ENCODE peak calls at places on chromosome 12, in seven cellular contexts. C, G, J, N, X, O and L are unnamed samples.

GRCh38 chr12:12724421-12725085 is 7.4 kb downstream of the CDKN1B start:
- DNase-seq in N (no peak), G (no peak), X (no peak), O (peak; percentile 32), J (no peak), C (peak; percentile 10), L (no peak)

GRCh38 chr12:32944195-32944594 is 47.6 kb upstream of the PKP2 start:
- DNase-seq in G (no peak), C (no peak), X (no peak), O (no peak), J (no peak), N (no peak), L (no peak)

GRCh38 chr12:7450667-7451066 is 6.7 kb upstream of the CD163L1 start:
- DNase-seq in J (no peak), G (no peak), X (no peak), N (no peak), C (no peak), O (no peak), L (no peak)

GRCh38 chr12:8698830-8699330 is 1.1 kb downstream of the RIMKLB start:
- DNase-seq in N (no peak), J (peak; percentile 28), X (peak; percentile 39), G (no peak), O (no peak), C (no peak), L (no peak)

GRCh38 chr12:4272014-4272975 is 1.3 kb upstream of the CCND2 start:
- DNase-seq in N (peak; percentile 81), J (no peak), X (no peak), O (peak; percentile 94), C (peak; percentile 75), G (peak; percentile 68), L (peak; percentile 73)

GRCh38 chr12:91133871-91134270 is 22.6 kb upstream of the LUM start:
- DNase-seq in O (no peak), X (peak; percentile 92), G (no peak), J (peak; percentile 60), N (no peak), C (no peak), L (no peak)

GRCh38 chr12:29578731-29579130 is 81.2 kb upstream of the OVCH1 start:
- DNase-seq in G (no peak), X (peak; percentile 6), J (peak; percentile 24), N (no peak), O (no peak), C (no peak), L (no peak)

GRCh38 chr12:84079621-84080020 is 833.0 kb downstream of the SLC6A15 start:
- DNase-seq in J (peak; percentile 36), C (no peak), N (no peak), X (peak; percentile 46), O (no peak), G (no peak), L (no peak)

GRCh38 chr12:6547987-6548386 is 7.9 kb downstream of the IFFO1 start:
- DNase-seq in C (no peak), G (no peak), O (no peak), N (no peak), X (peak; percentile 90), J (no peak), L (peak; percentile 69)

GRCh38 chr12:40156031-40156764 is 50.3 kb upstream of the SLC2A13 start:
- DNase-seq in N (no peak), X (no peak), O (no peak), C (no peak), J (no peak), G (no peak), L (no peak)

GRCh38 chr12:21559855-21560569 is 33.9 kb downstream of the SPX start:
- DNase-seq in X (peak; percentile 26), O (no peak), J (peak; percentile 64), G (peak; percentile 17), N (no peak), C (peak; percentile 63), L (no peak)

GRCh38 chr12:98983647-98984046 is 338.6 kb downstream of the APAF1 start:
- DNase-seq in C (no peak), X (no peak), J (no peak), G (no peak), O (no peak), N (no peak), L (no peak)